ENCODE peak calls at places on chromosomes 16 and 17, in six cellular contexts. One of them, this sample, is unnamed.

GRCh38 chr17:13835151-13835550 is 233.4 kb upstream of the HS3ST3A1 start:
- DNase-seq in body of pancreas: no peak
- DNase-seq in spleen: no peak
- DNase-seq in GM10248: no peak
- DNase-seq in AG09309: no peak
- DNase-seq in right cardiac atrium: no peak
- DNase-seq in this sample: no peak

GRCh38 chr16:14409563-14409962 is 220.5 kb downstream of the PARN start:
- DNase-seq in right cardiac atrium: no peak
- DNase-seq in body of pancreas: peak
- DNase-seq in spleen: no peak
- DNase-seq in AG09309: peak
- DNase-seq in GM10248: no peak
- DNase-seq in this sample: no peak

GRCh38 chr17:1186214-1186820 is 6.5 kb upstream of the ABR start:
- DNase-seq in right cardiac atrium: no peak
- DNase-seq in AG09309: no peak
- DNase-seq in GM10248: no peak
- DNase-seq in body of pancreas: no peak
- DNase-seq in spleen: no peak
- DNase-seq in this sample: no peak

GRCh38 chr17:9330140-9330902 is 245.3 kb downstream of the STX8 start:
- DNase-seq in right cardiac atrium: no peak
- DNase-seq in GM10248: no peak
- DNase-seq in spleen: no peak
- DNase-seq in body of pancreas: no peak
- DNase-seq in AG09309: no peak
- DNase-seq in this sample: no peak

GRCh38 chr16:88008835-88009234 is 57.6 kb downstream of the BANP start:
- DNase-seq in spleen: no peak
- DNase-seq in body of pancreas: no peak
- DNase-seq in GM10248: no peak
- DNase-seq in right cardiac atrium: no peak
- DNase-seq in AG09309: no peak
- DNase-seq in this sample: no peak

GRCh38 chr16:25713785-25714570 is 22.2 kb downstream of the HS3ST4 start:
- DNase-seq in body of pancreas: no peak
- DNase-seq in spleen: no peak
- DNase-seq in right cardiac atrium: no peak
- DNase-seq in AG09309: no peak
- DNase-seq in GM10248: no peak
- DNase-seq in this sample: no peak

GRCh38 chr16:85027349-85027967 is at the start of gene KIAA0513:
- DNase-seq in right cardiac atrium: peak
- DNase-seq in AG09309: peak
- DNase-seq in spleen: peak
- DNase-seq in body of pancreas: peak
- DNase-seq in GM10248: peak
- DNase-seq in this sample: peak

GRCh38 chr17:17398188-17398927 is 78.4 kb upstream of the MED9 start:
- DNase-seq in right cardiac atrium: peak
- DNase-seq in spleen: no peak
- DNase-seq in body of pancreas: peak
- DNase-seq in AG09309: no peak
- DNase-seq in GM10248: no peak
- DNase-seq in this sample: no peak

GRCh38 chr17:39365252-39365651 is 36.2 kb downstream of the FBXL20 start:
- DNase-seq in GM10248: no peak
- DNase-seq in AG09309: peak
- DNase-seq in right cardiac atrium: no peak
- DNase-seq in body of pancreas: no peak
- DNase-seq in spleen: no peak
- DNase-seq in this sample: no peak

GRCh38 chr17:57533684-57534305 is 211.3 kb downstream of the CCDC182 start:
- DNase-seq in AG09309: no peak
- DNase-seq in right cardiac atrium: no peak
- DNase-seq in GM10248: no peak
- DNase-seq in spleen: no peak
- DNase-seq in body of pancreas: no peak
- DNase-seq in this sample: no peak

GRCh38 chr17:77728022-77728671 is 230.4 kb upstream of the TNRC6C start:
- DNase-seq in AG09309: peak
- DNase-seq in right cardiac atrium: peak
- DNase-seq in body of pancreas: peak
- DNase-seq in GM10248: no peak
- DNase-seq in spleen: no peak
- DNase-seq in this sample: no peak

GRCh38 chr17:29369831-29370735 is 20.1 kb upstream of the TAOK1 start:
- DNase-seq in spleen: peak
- DNase-seq in AG09309: peak
- DNase-seq in right cardiac atrium: peak
- DNase-seq in GM10248: peak
- DNase-seq in body of pancreas: peak
- DNase-seq in this sample: peak

GRCh38 chr17:69677130-69677529 is 262.6 kb downstream of the MAP2K6 start:
- DNase-seq in AG09309: no peak
- DNase-seq in body of pancreas: no peak
- DNase-seq in right cardiac atrium: no peak
- DNase-seq in GM10248: no peak
- DNase-seq in spleen: no peak
- DNase-seq in this sample: no peak

GRCh38 chr16:15970202-15970601 is 20.8 kb downstream of the ABCC1 start:
- DNase-seq in AG09309: no peak
- DNase-seq in spleen: no peak
- DNase-seq in right cardiac atrium: no peak
- DNase-seq in GM10248: no peak
- DNase-seq in body of pancreas: no peak
- DNase-seq in this sample: no peak

GRCh38 chr17:44794699-44795413 is 35.2 kb downstream of the GJC1 start:
- DNase-seq in right cardiac atrium: peak
- DNase-seq in spleen: peak
- DNase-seq in AG09309: peak
- DNase-seq in body of pancreas: no peak
- DNase-seq in GM10248: no peak
- DNase-seq in this sample: no peak

GRCh38 chr16:1614226-1615102 is 2.3 kb downstream of the CRAMP1 start:
- DNase-seq in GM10248: peak
- DNase-seq in body of pancreas: peak
- DNase-seq in spleen: peak
- DNase-seq in AG09309: no peak
- DNase-seq in right cardiac atrium: peak
- DNase-seq in this sample: no peak

GRCh38 chr16:9077001-9077809 is 14.2 kb upstream of the HAPSTR1 start:
- DNase-seq in GM10248: no peak
- DNase-seq in spleen: no peak
- DNase-seq in right cardiac atrium: no peak
- DNase-seq in body of pancreas: no peak
- DNase-seq in AG09309: peak
- DNase-seq in this sample: no peak

GRCh38 chr16:67834242-67834614 is 7.9 kb upstream of the THAP11 start:
- DNase-seq in spleen: no peak
- DNase-seq in right cardiac atrium: no peak
- DNase-seq in GM10248: no peak
- DNase-seq in AG09309: no peak
- DNase-seq in body of pancreas: no peak
- DNase-seq in this sample: no peak

GRCh38 chr16:85494315-85494714 is 118.8 kb upstream of the GSE1 start:
- DNase-seq in body of pancreas: no peak
- DNase-seq in GM10248: no peak
- DNase-seq in spleen: no peak
- DNase-seq in AG09309: no peak
- DNase-seq in right cardiac atrium: no peak
- DNase-seq in this sample: no peak

GRCh38 chr17:55825213-55825612 is 74.4 kb downstream of the PCTP start:
- DNase-seq in body of pancreas: no peak
- DNase-seq in AG09309: no peak
- DNase-seq in GM10248: no peak
- DNase-seq in right cardiac atrium: no peak
- DNase-seq in spleen: no peak
- DNase-seq in this sample: no peak

GRCh38 chr17:36055921-36056320 is 8.2 kb upstream of the CCL18 start:
- DNase-seq in body of pancreas: no peak
- DNase-seq in GM10248: no peak
- DNase-seq in right cardiac atrium: no peak
- DNase-seq in spleen: no peak
- DNase-seq in AG09309: no peak
- DNase-seq in this sample: no peak

GRCh38 chr17:45123076-45123770 is 9.1 kb downstream of the PLCD3 start:
- DNase-seq in GM10248: no peak
- DNase-seq in right cardiac atrium: no peak
- DNase-seq in body of pancreas: no peak
- DNase-seq in spleen: no peak
- DNase-seq in AG09309: no peak
- DNase-seq in this sample: no peak

GRCh38 chr16:67199808-67200198 is 872 bp downstream of the ELMO3 start:
- DNase-seq in body of pancreas: no peak
- DNase-seq in right cardiac atrium: no peak
- DNase-seq in GM10248: no peak
- DNase-seq in AG09309: no peak
- DNase-seq in spleen: no peak
- DNase-seq in this sample: no peak

GRCh38 chr17:48555616-48556533 is 11.0 kb upstream of the HOXB2 start:
- DNase-seq in AG09309: no peak
- DNase-seq in spleen: no peak
- DNase-seq in right cardiac atrium: no peak
- DNase-seq in body of pancreas: no peak
- DNase-seq in GM10248: no peak
- DNase-seq in this sample: no peak

GRCh38 chr17:80213651-80213975 is 6.5 kb downstream of the SGSH start:
- DNase-seq in right cardiac atrium: peak
- DNase-seq in spleen: peak
- DNase-seq in body of pancreas: no peak
- DNase-seq in GM10248: no peak
- DNase-seq in AG09309: no peak
- DNase-seq in this sample: no peak

GRCh38 chr17:10790491-10791401 is 13.2 kb downstream of the TMEM238L start:
- DNase-seq in body of pancreas: peak
- DNase-seq in AG09309: no peak
- DNase-seq in spleen: no peak
- DNase-seq in GM10248: no peak
- DNase-seq in right cardiac atrium: peak
- DNase-seq in this sample: no peak

GRCh38 chr16:78844682-78845081 is 745.2 kb downstream of the WWOX start:
- DNase-seq in right cardiac atrium: peak
- DNase-seq in body of pancreas: no peak
- DNase-seq in GM10248: no peak
- DNase-seq in spleen: no peak
- DNase-seq in AG09309: no peak
- DNase-seq in this sample: no peak

GRCh38 chr17:1460233-1460632 is 4.2 kb upstream of the CRK start:
- DNase-seq in body of pancreas: peak
- DNase-seq in right cardiac atrium: peak
- DNase-seq in spleen: no peak
- DNase-seq in GM10248: no peak
- DNase-seq in AG09309: no peak
- DNase-seq in this sample: no peak

GRCh38 chr16:29738514-29738913 is 7.3 kb downstream of the C16orf54 start:
- DNase-seq in GM10248: peak
- DNase-seq in right cardiac atrium: no peak
- DNase-seq in body of pancreas: no peak
- DNase-seq in AG09309: no peak
- DNase-seq in spleen: peak
- DNase-seq in this sample: peak

GRCh38 chr16:73311857-73312723 is 264.2 kb upstream of the ZFHX3 start:
- DNase-seq in AG09309: no peak
- DNase-seq in GM10248: no peak
- DNase-seq in right cardiac atrium: no peak
- DNase-seq in spleen: no peak
- DNase-seq in body of pancreas: no peak
- DNase-seq in this sample: no peak

GRCh38 chr17:35117984-35118383 is 1.7 kb downstream of the RAD51D start:
- DNase-seq in spleen: no peak
- DNase-seq in body of pancreas: no peak
- DNase-seq in AG09309: no peak
- DNase-seq in right cardiac atrium: no peak
- DNase-seq in GM10248: peak
- DNase-seq in this sample: no peak

GRCh38 chr16:57741660-57742191 is 6.2 kb downstream of the KATNB1 start:
- DNase-seq in spleen: no peak
- DNase-seq in GM10248: no peak
- DNase-seq in body of pancreas: no peak
- DNase-seq in right cardiac atrium: no peak
- DNase-seq in AG09309: no peak
- DNase-seq in this sample: no peak

This sample was measured in effector CD8-positive, alpha-beta T cell.